ENCODE peak calls at places on chromosomes 13 and 19, in six cellular contexts. G is activated CD4-positive, alpha-beta T cell treated with anti-CD3 and anti-CD28 coated beads, Interleukin-2, amount 10 ng/mL, durations not matched to agents 7 days and 5 days; K is pancreas; T is GOT3; C is stimulated activated CD4-positive, alpha-beta T cell treated with anti-CD3 and anti-CD28 coated beads, Interleukin-4, amount 100 ng/mL, for 24 hours; A is ELF-1. E is an unnamed sample.

GRCh38 chr13:42997381-42997780 is 5.3 kb upstream of the EPSTI1 start:
- DNase-seq in G (no peak), K (no peak), T (no peak), C (no peak), A (peak), E (no peak)

GRCh38 chr19:3324405-3324856 is 42.0 kb upstream of the NFIC start:
- DNase-seq in G (peak), K (no peak), T (no peak), C (peak), A (peak), E (no peak)

GRCh38 chr13:46289260-46289955 is 77.7 kb downstream of the LRRC63 start:
- DNase-seq in G (no peak), K (no peak), T (no peak), C (no peak), A (no peak), E (no peak)

GRCh38 chr19:42169486-42169885 is 37.2 kb upstream of the POU2F2 start:
- DNase-seq in G (no peak), K (no peak), T (no peak), C (no peak), A (no peak), E (no peak)

GRCh38 chr19:10270616-10271394 is at the start of gene ICAM1:
- DNase-seq in G (peak), K (peak), T (no peak), C (peak), A (peak), E (peak)

GRCh38 chr19:4654437-4655361 is 15.4 kb downstream of the TNFAIP8L1 start:
- DNase-seq in G (no peak), K (no peak), T (no peak), C (no peak), A (no peak), E (no peak)

GRCh38 chr19:43290568-43291359 is 21.4 kb upstream of the PSG9 start:
- DNase-seq in G (no peak), K (no peak), T (no peak), C (peak), A (no peak), E (no peak)

GRCh38 chr13:62964522-62964921 is 1548.9 kb upstream of the PCDH20 start:
- DNase-seq in G (no peak), K (no peak), T (no peak), C (no peak), A (no peak), E (no peak)

GRCh38 chr19:43446746-43447489 is 18.5 kb downstream of the LYPD3 start:
- DNase-seq in G (peak), K (peak), T (peak), C (peak), A (peak), E (peak)

GRCh38 chr13:59423708-59424355 is 739.9 kb downstream of the DIAPH3 start:
- DNase-seq in G (no peak), K (no peak), T (no peak), C (no peak), A (no peak), E (no peak)

GRCh38 chr19:44662686-44663085 is 8.6 kb upstream of the CEACAM19 start:
- DNase-seq in G (no peak), K (no peak), T (no peak), C (no peak), A (no peak), E (no peak)

GRCh38 chr19:51366999-51367564 is 894 bp upstream of the ETFB start:
- DNase-seq in G (peak), K (peak), T (no peak), C (peak), A (no peak), E (peak)

GRCh38 chr13:111346281-111346680 is 25.8 kb downstream of the TEX29 start:
- DNase-seq in G (no peak), K (no peak), T (no peak), C (no peak), A (no peak), E (no peak)

GRCh38 chr19:49380391-49380790 is 7.7 kb upstream of the KASH5 start:
- DNase-seq in G (no peak), K (no peak), T (no peak), C (no peak), A (no peak), E (no peak)

GRCh38 chr19:8335343-8336071 is 7.6 kb downstream of the KANK3 start:
- DNase-seq in G (no peak), K (no peak), T (no peak), C (no peak), A (no peak), E (no peak)

GRCh38 chr19:12886943-12887747 is at the start of gene KLF1:
- DNase-seq in G (no peak), K (no peak), T (no peak), C (no peak), A (no peak), E (no peak)

GRCh38 chr13:67015976-67016600 is 214.0 kb downstream of the PCDH9 start:
- DNase-seq in G (no peak), K (no peak), T (no peak), C (no peak), A (no peak), E (no peak)

GRCh38 chr19:30865481-30865880 is 483.8 kb downstream of the TSHZ3 start:
- DNase-seq in G (no peak), K (no peak), T (no peak), C (no peak), A (no peak), E (no peak)

GRCh38 chr13:49827336-49827735 is 34.9 kb upstream of the KPNA3 start:
- DNase-seq in G (no peak), K (no peak), T (no peak), C (no peak), A (no peak), E (no peak)

GRCh38 chr19:16303755-16304154 is 20.9 kb upstream of the KLF2 start:
- DNase-seq in G (no peak), K (no peak), T (no peak), C (no peak), A (no peak), E (peak)

GRCh38 chr13:41034862-41035261 is 15.7 kb upstream of the ELF1 start:
- DNase-seq in G (no peak), K (no peak), T (no peak), C (no peak), A (no peak), E (no peak)

GRCh38 chr19:41564515-41565383 is 11.2 kb upstream of the CEACAM21 start:
- DNase-seq in G (no peak), K (no peak), T (no peak), C (peak), A (peak), E (no peak)

GRCh38 chr13:19181621-19182485 is at the start of gene TUBA3C:
- DNase-seq in G (no peak), K (no peak), T (no peak), C (no peak), A (no peak), E (no peak)

GRCh38 chr19:18118420-18119242 is 21.1 kb downstream of the MAST3 start:
- DNase-seq in G (peak), K (no peak), T (no peak), C (no peak), A (no peak), E (no peak)

GRCh38 chr19:45668342-45668871 is 386 bp downstream of the GIPR start:
- DNase-seq in G (peak), K (no peak), T (no peak), C (peak), A (no peak), E (no peak)

GRCh38 chr13:31225998-31226675 is 26.4 kb downstream of the B3GLCT start:
- DNase-seq in G (no peak), K (no peak), T (no peak), C (no peak), A (no peak), E (no peak)

GRCh38 chr13:30997697-30998547 is 65.5 kb downstream of the TEX26 start:
- DNase-seq in G (no peak), K (no peak), T (no peak), C (no peak), A (no peak), E (no peak)

GRCh38 chr19:50361290-50362029 is 4.0 kb downstream of the NAPSA start:
- DNase-seq in G (no peak), K (no peak), T (no peak), C (no peak), A (peak), E (no peak)

GRCh38 chr13:60986301-60986700 is 429.3 kb downstream of the PCDH20 start:
- DNase-seq in G (no peak), K (no peak), T (no peak), C (no peak), A (no peak), E (no peak)

GRCh38 chr19:33214621-33215020 is 11.0 kb downstream of the SLC7A10 start:
- DNase-seq in G (no peak), K (no peak), T (no peak), C (no peak), A (peak), E (no peak)

GRCh38 chr19:1455002-1455335 is 5.0 kb downstream of the APC2 start:
- DNase-seq in G (no peak), K (no peak), T (no peak), C (no peak), A (no peak), E (no peak)

GRCh38 chr19:7534531-7534980 is 961 bp upstream of the PNPLA6 start:
- DNase-seq in G (peak), K (peak), T (no peak), C (peak), A (peak), E (peak)

GRCh38 chr19:15636026-15636425 is 4.7 kb upstream of the CYP4F3 start:
- DNase-seq in G (no peak), K (no peak), T (no peak), C (no peak), A (no peak), E (no peak)

GRCh38 chr19:37413243-37414084 is 42.6 kb downstream of the ZNF527 start:
- DNase-seq in G (no peak), K (no peak), T (no peak), C (no peak), A (no peak), E (no peak)

GRCh38 chr19:50497030-50497420 is 14.0 kb downstream of the JOSD2 start:
- DNase-seq in G (no peak), K (no peak), T (no peak), C (no peak), A (no peak), E (no peak)

GRCh38 chr19:2461751-2462634 is 5.2 kb upstream of the LMNB2 start:
- DNase-seq in G (peak), K (peak), T (peak), C (peak), A (peak), E (peak)

GRCh38 chr13:73913043-73913740 is 221.0 kb downstream of the KLF12 start:
- DNase-seq in G (no peak), K (no peak), T (no peak), C (no peak), A (peak), E (no peak)

GRCh38 chr19:12796146-12797071 is 5.1 kb downstream of the JUNB start:
- DNase-seq in G (peak), K (peak), T (no peak), C (peak), A (peak), E (peak)